ENCODE peak calls at places on chromosomes 16 and 17, in six cellular contexts. C is esophagus squamous epithelium, Q is adrenal gland, P is A549, F is ovary, X is HepG2. V is an unnamed sample.

GRCh38 chr16:4428500-4428899 is 2.8 kb downstream of the DNAJA3 start:
- DNase-seq in P (no peak), C (no peak), F (no peak), X (no peak), Q (no peak), V (no peak)

GRCh38 chr16:81994485-81994884 is 16.8 kb downstream of the SDR42E1 start:
- DNase-seq in P (peak), F (no peak), Q (no peak), C (no peak), X (no peak), V (no peak)

GRCh38 chr16:14454391-14454790 is 175.7 kb downstream of the PARN start:
- DNase-seq in C (no peak), X (no peak), F (no peak), P (no peak), Q (no peak), V (no peak)

GRCh38 chr17:29504711-29505110 is 62.1 kb downstream of the ABHD15 start:
- DNase-seq in C (no peak), Q (no peak), X (no peak), F (no peak), P (no peak), V (no peak)

GRCh38 chr17:49589556-49589885 is 13.8 kb downstream of the NXPH3 start:
- DNase-seq in X (no peak), Q (no peak), F (no peak), C (no peak), P (no peak), V (peak)

GRCh38 chr16:75494184-75494583 is 1.1 kb downstream of the CHST6 start:
- DNase-seq in F (no peak), Q (no peak), P (no peak), X (no peak), C (no peak), V (no peak)

GRCh38 chr16:55370762-55371482 is 46.9 kb downstream of the IRX6 start:
- DNase-seq in X (peak), P (peak), C (no peak), Q (peak), F (peak), V (peak)

GRCh38 chr16:83953796-83954576 is 946 bp downstream of the OSGIN1 start:
- DNase-seq in X (peak), Q (no peak), F (no peak), P (peak), C (no peak), V (no peak)

GRCh38 chr16:65965632-65966031 is 400.9 kb upstream of the CDH5 start:
- DNase-seq in P (no peak), X (no peak), C (no peak), Q (no peak), F (no peak), V (no peak)

GRCh38 chr17:6497496-6498221 is 53.4 kb downstream of the PIMREG start:
- DNase-seq in Q (no peak), X (no peak), P (no peak), F (no peak), C (no peak), V (peak)

GRCh38 chr17:81712468-81713003 is 452 bp downstream of the SLC25A10 start:
- DNase-seq in F (no peak), X (peak), Q (no peak), P (peak), C (no peak), V (no peak)

GRCh38 chr16:87461466-87461975 is 31.3 kb downstream of the ZCCHC14 start:
- DNase-seq in F (peak), P (peak), X (peak), C (no peak), Q (peak), V (peak)

GRCh38 chr17:75652934-75653549 is 13.9 kb downstream of the RECQL5 start:
- DNase-seq in C (no peak), Q (no peak), F (no peak), P (peak), X (peak), V (no peak)

GRCh38 chr17:42686520-42687137 is 4.3 kb downstream of the CNTNAP1 start:
- DNase-seq in C (no peak), Q (no peak), F (no peak), X (no peak), P (no peak), V (no peak)

GRCh38 chr17:37791434-37791833 is 46.6 kb upstream of the HNF1B start:
- DNase-seq in P (peak), Q (peak), C (no peak), X (peak), F (no peak), V (no peak)

GRCh38 chr16:50303041-50303604 is 36.8 kb downstream of the ADCY7 start:
- DNase-seq in P (no peak), Q (no peak), X (peak), F (peak), C (no peak), V (no peak)

GRCh38 chr16:1989209-1989825 is 453 bp upstream of the SYNGR3 start:
- DNase-seq in X (no peak), F (no peak), P (no peak), Q (no peak), C (no peak), V (no peak)

GRCh38 chr16:1960665-1961630 is 1.6 kb downstream of the NDUFB10 start:
- DNase-seq in P (no peak), X (peak), C (no peak), Q (no peak), F (no peak), V (no peak)

GRCh38 chr17:5508855-5509254 is 22.5 kb downstream of the MIS12 start:
- DNase-seq in X (peak), C (no peak), F (no peak), Q (no peak), P (no peak), V (no peak)

GRCh38 chr17:550041-550398 is 164.6 kb downstream of the VPS53 start:
- DNase-seq in F (no peak), Q (no peak), X (no peak), C (no peak), P (no peak), V (no peak)

GRCh38 chr17:81599719-81600486 is 37.0 kb downstream of the NPLOC4 start:
- DNase-seq in X (no peak), P (no peak), F (no peak), Q (peak), C (no peak), V (no peak)

GRCh38 chr17:12358477-12358876 is 307.2 kb upstream of the MYOCD start:
- DNase-seq in F (no peak), X (no peak), P (no peak), Q (no peak), C (no peak), V (no peak)

GRCh38 chr16:76932541-76933211 is 258.3 kb upstream of the MON1B start:
- DNase-seq in P (no peak), Q (no peak), C (no peak), X (no peak), F (no peak), V (no peak)

GRCh38 chr16:14205666-14206065 is 134.5 kb downstream of the MRTFB start:
- DNase-seq in P (no peak), X (no peak), F (no peak), C (no peak), Q (no peak), V (no peak)

GRCh38 chr16:17392857-17393421 is 77.8 kb downstream of the XYLT1 start:
- DNase-seq in X (no peak), Q (no peak), F (no peak), C (no peak), P (no peak), V (no peak)

GRCh38 chr17:48540213-48540612 is 4.7 kb downstream of the HOXB2 start:
- DNase-seq in C (no peak), P (no peak), Q (no peak), X (no peak), F (no peak), V (no peak)

GRCh38 chr16:19182487-19182886 is 14.4 kb downstream of the SYT17 start:
- DNase-seq in P (no peak), Q (no peak), C (no peak), X (no peak), F (no peak), V (no peak)

GRCh38 chr17:51230306-51230705 is 29.5 kb downstream of the MBTD1 start:
- DNase-seq in X (no peak), F (no peak), Q (no peak), P (no peak), C (no peak), V (no peak)

GRCh38 chr16:81734632-81735434 is 44.3 kb upstream of the PLCG2 start:
- DNase-seq in C (no peak), F (no peak), P (no peak), Q (no peak), X (no peak), V (no peak)

GRCh38 chr17:4881761-4882555 is 17.4 kb upstream of the C17orf107 start:
- DNase-seq in F (peak), C (no peak), P (peak), X (peak), Q (peak), V (peak)

GRCh38 chr17:65055708-65056638 is 567 bp downstream of the GNA13 start:
- DNase-seq in C (no peak), P (peak), F (peak), X (peak), Q (peak), V (peak)

GRCh38 chr16:50881331-50881830 is 139.5 kb downstream of the CYLD start:
- DNase-seq in X (no peak), P (no peak), Q (no peak), C (no peak), F (no peak), V (no peak)

GRCh38 chr17:81012574-81013447 is 21.2 kb downstream of the CHMP6 start:
- DNase-seq in F (no peak), Q (no peak), C (no peak), X (no peak), P (no peak), V (no peak)

GRCh38 chr16:24755201-24755874 is 25.9 kb downstream of the TNRC6A start:
- DNase-seq in X (no peak), P (no peak), Q (no peak), C (no peak), F (no peak), V (no peak)

GRCh38 chr17:5785867-5786509 is 201.7 kb upstream of the NLRP1 start:
- DNase-seq in F (no peak), P (no peak), Q (no peak), C (no peak), X (no peak), V (no peak)

GRCh38 chr17:4014148-4014927 is 50.1 kb upstream of the ATP2A3 start:
- DNase-seq in C (no peak), Q (no peak), X (peak), P (no peak), F (no peak), V (no peak)

GRCh38 chr17:65057520-65058075 is 1.1 kb upstream of the GNA13 start:
- DNase-seq in Q (peak), X (no peak), P (no peak), C (no peak), F (peak), V (peak)

DNA sequence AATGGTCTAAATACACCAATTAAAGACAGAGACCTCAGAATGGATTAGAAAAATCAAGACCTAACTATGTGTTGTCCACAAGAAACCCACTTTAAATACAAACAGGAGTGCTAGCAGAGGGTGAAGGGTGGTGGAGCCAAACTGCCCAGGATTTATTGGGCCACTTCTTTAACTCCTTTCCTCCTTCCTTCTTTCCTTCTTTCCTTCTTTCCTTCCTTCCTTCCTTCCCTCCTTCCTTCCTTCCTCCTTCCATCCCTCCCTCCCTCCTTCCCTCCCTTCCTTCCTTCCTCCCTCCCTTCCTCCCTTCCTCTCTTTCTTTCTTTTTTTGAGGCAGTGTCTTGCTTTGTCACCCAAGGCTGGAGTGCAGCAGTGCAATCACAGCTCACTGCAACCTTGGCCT is 34.3 kb upstream of the EMP2 start:
- DNase-seq in P (no peak), C (no peak), Q (no peak), X (no peak), F (no peak), V (no peak)
- TF ChIP-seq POLR2A in P (no peak), C (no peak), Q (no peak), X (no peak), F (no peak), V (no peak)

DNA sequence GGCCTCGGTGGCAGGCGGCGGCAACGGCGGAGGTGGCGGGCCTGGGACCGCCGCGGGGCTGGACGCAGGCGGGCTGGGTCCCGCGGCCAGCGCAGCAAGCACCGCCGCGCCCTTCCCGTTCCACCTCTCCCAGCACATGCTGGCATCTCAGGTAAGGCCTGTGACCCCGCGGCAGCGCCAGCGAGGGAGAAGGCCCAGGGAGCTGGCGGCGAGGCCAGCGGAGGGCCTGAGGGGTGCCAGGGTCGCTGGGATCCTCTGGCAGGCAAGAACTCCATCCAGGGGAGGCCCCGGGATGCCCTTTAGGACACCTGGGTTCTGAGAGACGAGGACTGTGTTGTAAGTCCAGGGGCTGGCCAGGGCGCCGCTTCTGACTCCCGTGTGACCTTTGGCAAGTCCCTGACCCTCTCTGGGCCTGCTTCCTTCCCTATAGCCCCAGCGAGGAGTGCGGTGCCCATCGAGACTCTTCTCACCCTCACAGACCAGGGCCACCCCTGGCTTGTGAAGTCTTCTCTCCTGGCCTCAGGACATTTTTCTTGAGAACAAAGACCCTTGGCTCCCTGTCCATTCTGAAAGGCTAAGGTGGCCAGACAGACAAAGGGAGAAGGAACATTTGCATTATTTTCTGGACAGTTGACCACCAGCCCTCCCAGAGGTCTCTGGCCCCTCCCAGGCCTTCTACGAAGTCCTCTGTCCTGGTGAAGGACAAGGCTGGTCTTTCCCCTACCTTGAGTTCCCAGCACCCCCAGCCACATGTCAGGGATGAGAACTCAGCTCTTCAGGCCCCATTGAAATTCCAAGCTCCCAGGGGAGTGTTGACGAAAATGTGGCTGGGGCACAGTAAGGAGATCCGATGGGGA is 6.3 kb downstream of the TBX2 start:
- DNase-seq in F (peak), P (no peak), C (no peak), X (no peak), Q (peak), V (no peak)
- H3K4me3 ChIP-seq in F (no peak), P (no peak), C (no peak), X (no peak), Q (no peak), V (peak)

DNA sequence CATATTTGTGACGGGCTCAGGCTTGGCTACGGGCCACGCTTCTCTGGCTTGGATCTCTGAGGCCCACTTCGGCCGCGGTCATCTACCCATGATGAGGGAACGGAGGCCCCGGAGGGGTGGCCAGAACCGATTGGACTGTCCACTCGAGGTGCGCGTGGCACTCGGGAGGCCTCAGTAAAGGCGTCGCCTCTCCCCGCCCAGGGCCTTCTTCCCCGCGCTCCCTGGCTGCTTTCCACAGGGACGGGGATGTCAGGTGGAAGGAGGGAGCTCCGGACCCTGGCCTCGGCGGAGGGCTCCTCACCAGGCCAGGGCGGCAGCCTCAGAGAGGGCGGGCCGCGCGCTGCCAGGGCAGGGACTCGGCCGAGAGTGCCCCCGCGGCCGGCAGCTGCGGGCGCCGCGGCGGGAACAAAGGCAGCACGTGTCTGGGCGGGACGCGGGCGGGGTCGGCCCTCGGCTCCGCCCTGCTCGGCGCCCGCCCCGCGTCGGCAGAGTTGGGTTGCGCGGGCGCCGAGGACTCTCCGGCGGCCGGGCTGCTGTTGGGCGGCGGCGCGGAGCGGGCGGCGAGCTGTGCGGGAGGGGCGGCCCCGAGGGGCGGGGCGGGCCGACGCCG is 597 bp upstream of the CDK5R1 start:
- DNase-seq in Q (peak), F (peak), X (peak), P (peak), C (no peak), V (no peak)
- TF ChIP-seq POLR2A in Q (no peak), F (peak), X (peak), P (no peak), C (no peak), V (no peak)

GRCh38 chr16:369866-370436 is 387 bp downstream of the MRPL28 start:
- DNase-seq in Q (no peak), P (no peak), F (no peak), X (no peak), C (no peak), V (no peak)
- H3K4me3 ChIP-seq in Q (no peak), P (peak), F (peak), X (peak), C (peak), V (peak)

GRCh38 chr17:32998111-32998892 is 6.7 kb downstream of the SPACA3 start:
- DNase-seq in P (peak), X (peak), Q (peak), C (no peak), F (peak), V (peak)
- TF ChIP-seq POLR2A in P (no peak), X (no peak), Q (no peak), C (no peak), F (no peak), V (no peak)

V was measured in breast epithelium.